ENCODE peak calls at places on chromosomes 11 and 22, in seven cellular contexts. One of them, this sample, is unnamed.

GRCh38 chr22:49850021-49850911 is 3.4 kb upstream of the ZBED4 start:
- DNase-seq in IMR-90: no peak
- DNase-seq in mesendoderm: no peak
- DNase-seq in H9: no peak
- DNase-seq in mesenchymal stem cell: no peak
- DNase-seq in neuronal stem cell: no peak
- DNase-seq in H1: no peak
- DNase-seq in this sample: no peak

GRCh38 chr22:43566561-43567332 is 154.9 kb downstream of the MPPED1 start:
- DNase-seq in IMR-90: no peak
- DNase-seq in mesendoderm: peak; percentile 14
- DNase-seq in H9: peak; percentile 30
- DNase-seq in mesenchymal stem cell: no peak
- DNase-seq in neuronal stem cell: no peak
- DNase-seq in H1: no peak
- DNase-seq in this sample: no peak

GRCh38 chr11:119316017-119316728 is 757 bp downstream of the MCAM start:
- DNase-seq in IMR-90: no peak
- DNase-seq in mesendoderm: no peak
- DNase-seq in H9: no peak
- DNase-seq in mesenchymal stem cell: peak; percentile 32
- DNase-seq in neuronal stem cell: no peak
- DNase-seq in H1: no peak
- DNase-seq in this sample: no peak

GRCh38 chr22:46047226-46047625 is 70.3 kb upstream of the WNT7B start:
- DNase-seq in IMR-90: no peak
- DNase-seq in mesendoderm: no peak
- DNase-seq in H9: peak; percentile 15
- DNase-seq in mesenchymal stem cell: no peak
- DNase-seq in neuronal stem cell: no peak
- DNase-seq in H1: no peak
- DNase-seq in this sample: no peak

GRCh38 chr11:103920449-103920848 is 116.0 kb upstream of the DDI1 start:
- DNase-seq in IMR-90: peak; percentile 73
- DNase-seq in mesendoderm: no peak
- DNase-seq in H9: no peak
- DNase-seq in mesenchymal stem cell: peak; percentile 35
- DNase-seq in neuronal stem cell: no peak
- DNase-seq in H1: no peak
- DNase-seq in this sample: no peak

GRCh38 chr11:44066732-44067131 is 662 bp downstream of the ACCS start:
- DNase-seq in IMR-90: peak; percentile 69
- DNase-seq in mesendoderm: no peak
- DNase-seq in H9: no peak
- DNase-seq in mesenchymal stem cell: peak; percentile 72
- DNase-seq in neuronal stem cell: no peak
- DNase-seq in H1: no peak
- DNase-seq in this sample: peak; percentile 16

GRCh38 chr11:8566613-8567210 is 27.3 kb downstream of the STK33 start:
- DNase-seq in IMR-90: peak; percentile 48
- DNase-seq in mesendoderm: peak; percentile 48
- DNase-seq in H9: no peak
- DNase-seq in mesenchymal stem cell: peak; percentile 57
- DNase-seq in neuronal stem cell: peak; percentile 32
- DNase-seq in H1: no peak
- DNase-seq in this sample: peak; percentile 87

GRCh38 chr11:627273-627585 is 248 bp upstream of the SCT start:
- DNase-seq in IMR-90: no peak
- DNase-seq in mesendoderm: no peak
- DNase-seq in H9: no peak
- DNase-seq in mesenchymal stem cell: no peak
- DNase-seq in neuronal stem cell: no peak
- DNase-seq in H1: no peak
- DNase-seq in this sample: no peak

GRCh38 chr11:111642521-111642920 is 40.3 kb downstream of the SIK2 start:
- DNase-seq in IMR-90: no peak
- DNase-seq in mesendoderm: no peak
- DNase-seq in H9: no peak
- DNase-seq in mesenchymal stem cell: no peak
- DNase-seq in neuronal stem cell: no peak
- DNase-seq in H1: no peak
- DNase-seq in this sample: no peak
- H3K18ac ChIP-seq in IMR-90: no peak overlapping the region
- H3K18ac ChIP-seq in mesendoderm: no peak overlapping the region
- H3K18ac ChIP-seq in H9: no peak overlapping the region
- H3K18ac ChIP-seq in mesenchymal stem cell: no peak overlapping the region
- H3K18ac ChIP-seq in neuronal stem cell: no peak overlapping the region
- H3K18ac ChIP-seq in H1: no peak overlapping the region
- H3K18ac ChIP-seq in this sample: no peak overlapping the region

GRCh38 chr11:26599876-26600434 is 27.9 kb upstream of the MUC15 start:
- DNase-seq in IMR-90: no peak
- DNase-seq in mesendoderm: no peak
- DNase-seq in H9: no peak
- DNase-seq in mesenchymal stem cell: no peak
- DNase-seq in neuronal stem cell: no peak
- DNase-seq in H1: no peak
- DNase-seq in this sample: no peak
- H2BK120ac ChIP-seq in IMR-90: no peak overlapping the region
- H2BK120ac ChIP-seq in mesendoderm: no peak overlapping the region
- H2BK120ac ChIP-seq in H9: no peak overlapping the region
- H2BK120ac ChIP-seq in mesenchymal stem cell: no peak overlapping the region
- H2BK120ac ChIP-seq in neuronal stem cell: no peak overlapping the region
- H2BK120ac ChIP-seq in H1: no peak overlapping the region
- H2BK120ac ChIP-seq in this sample: no peak overlapping the region

GRCh38 chr22:20064545-20065262 is 15.3 kb upstream of the DGCR8 start:
- DNase-seq in IMR-90: no peak
- DNase-seq in mesendoderm: no peak
- DNase-seq in H9: no peak
- DNase-seq in mesenchymal stem cell: no peak
- DNase-seq in neuronal stem cell: no peak
- DNase-seq in H1: no peak
- DNase-seq in this sample: no peak
- H3K18ac ChIP-seq in IMR-90: no peak overlapping the region
- H3K18ac ChIP-seq in mesendoderm: no peak overlapping the region
- H3K18ac ChIP-seq in H9: no peak overlapping the region
- H3K18ac ChIP-seq in mesenchymal stem cell: no peak overlapping the region
- H3K18ac ChIP-seq in neuronal stem cell: no peak overlapping the region
- H3K18ac ChIP-seq in H1: no peak overlapping the region
- H3K18ac ChIP-seq in this sample: no peak overlapping the region

GRCh38 chr11:46879056-46879585 is 33.0 kb upstream of the CKAP5 start:
- DNase-seq in IMR-90: no peak
- DNase-seq in mesendoderm: no peak
- DNase-seq in H9: no peak
- DNase-seq in mesenchymal stem cell: no peak
- DNase-seq in neuronal stem cell: no peak
- DNase-seq in H1: no peak
- DNase-seq in this sample: no peak
- H2BK120ac ChIP-seq in IMR-90: no peak overlapping the region
- H2BK120ac ChIP-seq in mesendoderm: no peak overlapping the region
- H2BK120ac ChIP-seq in H9: no peak overlapping the region
- H2BK120ac ChIP-seq in mesenchymal stem cell: no peak overlapping the region
- H2BK120ac ChIP-seq in neuronal stem cell: no peak overlapping the region
- H2BK120ac ChIP-seq in H1: no peak overlapping the region
- H2BK120ac ChIP-seq in this sample: no peak overlapping the region

This sample was measured in trophoblast cell.